ENCODE peak calls at places on chromosome 2, in four cellular contexts. O is Calu3, L is midbrain, D is T-helper 17 cell. U is an unnamed sample.

GRCh38 chr2:86747708-86748627 is 27.9 kb downstream of the RMND5A start:
- DNase-seq in O (peak), L (peak), D (no peak), U (no peak)

GRCh38 chr2:203909946-203910476 is 26.6 kb upstream of the ICOS start:
- DNase-seq in O (no peak), D (no peak), L (peak), U (no peak)

GRCh38 chr2:190841707-190842505 is 38.7 kb upstream of the GLS start:
- DNase-seq in O (no peak), L (no peak), D (no peak), U (no peak)

GRCh38 chr2:71882949-71883472 is 264.7 kb downstream of the CYP26B1 start:
- DNase-seq in L (peak), D (no peak), O (peak), U (no peak)

GRCh38 chr2:29644949-29645348 is 276.4 kb downstream of the ALK start:
- DNase-seq in D (no peak), O (no peak), L (no peak), U (no peak)

GRCh38 chr2:54470241-54470938 is 14.3 kb downstream of the SPTBN1 start:
- DNase-seq in D (no peak), O (no peak), L (no peak), U (no peak)

GRCh38 chr2:198326431-198326830 is 522.0 kb downstream of the PLCL1 start:
- DNase-seq in L (no peak), O (no peak), D (no peak), U (no peak)

GRCh38 chr2:113080134-113080533 is 12.4 kb downstream of the IL1F10 start:
- DNase-seq in D (peak), O (peak), L (no peak), U (no peak)

GRCh38 chr2:176772816-176773215 is 439.8 kb upstream of the HNRNPA3 start:
- DNase-seq in O (no peak), D (no peak), L (no peak), U (no peak)